ENCODE peak calls at places on chromosomes 13 and 19, in six cellular contexts. M is left lung; E is lower leg skin; B is mesendoderm; A is CD4-positive, alpha-beta memory T cell; O is body of pancreas. S is an unnamed sample.

GRCh38 chr13:110676057-110676510 is 29.8 kb downstream of the CARS2 start:
- DNase-seq in O (no peak), A (no peak), M (no peak), B (no peak), E (no peak), S (no peak)

GRCh38 chr13:62293081-62293480 is 877.4 kb upstream of the PCDH20 start:
- DNase-seq in A (no peak), B (no peak), E (peak; percentile 15), M (no peak), O (no peak), S (no peak)

GRCh38 chr19:6564393-6564792 is 26.6 kb downstream of the CD70 start:
- DNase-seq in O (no peak), A (no peak), M (no peak), B (peak; percentile 30), E (no peak), S (no peak)

GRCh38 chr19:8866344-8866743 is 34.2 kb downstream of the MBD3L1 start:
- DNase-seq in E (no peak), A (no peak), M (no peak), B (no peak), O (no peak), S (no peak)

GRCh38 chr13:93771229-93771628 is 544.6 kb downstream of the GPC6 start:
- DNase-seq in E (no peak), B (no peak), A (no peak), O (no peak), M (no peak), S (no peak)

GRCh38 chr13:21010621-21011020 is 50.8 kb downstream of the LATS2 start:
- DNase-seq in B (peak; percentile 66), E (no peak), M (no peak), A (no peak), O (no peak), S (no peak)

GRCh38 chr19:19655051-19655594 is 8.4 kb downstream of the ATP13A1 start:
- DNase-seq in O (no peak), A (no peak), E (no peak), B (no peak), M (no peak), S (no peak)

GRCh38 chr13:28680541-28680940 is 21.6 kb downstream of the POMP start:
- DNase-seq in A (no peak), B (no peak), M (no peak), E (no peak), O (no peak), S (no peak)

GRCh38 chr19:11203194-11204075 is 6.1 kb upstream of the KANK2 start:
- DNase-seq in M (peak; percentile 79), E (peak; percentile 71), A (no peak), O (peak; percentile 66), B (peak; percentile 68), S (peak; percentile 35)

GRCh38 chr13:43156916-43157315 is 133.5 kb downstream of the DNAJC15 start:
- DNase-seq in B (no peak), A (no peak), E (no peak), O (no peak), M (no peak), S (no peak)

GRCh38 chr19:45467115-45467455 is 711 bp upstream of the FOSB start:
- DNase-seq in M (no peak), B (peak; percentile 46), A (no peak), E (no peak), O (no peak), S (no peak)

GRCh38 chr19:45523642-45524256 is 16.5 kb downstream of the VASP start:
- DNase-seq in E (peak; percentile 82), O (peak; percentile 82), A (peak; percentile 83), M (peak; percentile 74), B (peak; percentile 93), S (no peak)

GRCh38 chr13:70756088-70756487 is 647.8 kb upstream of the KLHL1 start:
- DNase-seq in E (no peak), M (no peak), B (no peak), O (no peak), A (no peak), S (no peak)

GRCh38 chr13:45297456-45298205 is 43.4 kb downstream of the TPT1 start:
- DNase-seq in O (no peak), M (no peak), E (no peak), A (peak; percentile 45), B (no peak), S (no peak)

GRCh38 chr13:23050126-23050525 is 130.7 kb upstream of the SGCG start:
- DNase-seq in A (no peak), O (no peak), M (no peak), B (peak; percentile 37), E (no peak), S (no peak)

GRCh38 chr13:44899967-44900366 is 89.3 kb downstream of the NUFIP1 start:
- DNase-seq in B (no peak), E (no peak), O (no peak), M (no peak), A (no peak), S (no peak)

GRCh38 chr19:18227781-18228271 is 1.6 kb upstream of the PDE4C start:
- DNase-seq in B (no peak), M (no peak), E (no peak), A (no peak), O (no peak), S (no peak)

GRCh38 chr13:107375701-107376350 is 807.9 kb upstream of the ARGLU1 start:
- DNase-seq in O (no peak), M (no peak), B (no peak), E (no peak), A (no peak), S (no peak)

GRCh38 chr13:112905086-112905485 is 63.9 kb upstream of the MCF2L start:
- DNase-seq in M (no peak), A (no peak), B (no peak), O (no peak), E (no peak), S (no peak)

GRCh38 chr13:113566227-113566561 is 18.4 kb upstream of the TFDP1 start:
- DNase-seq in A (no peak), M (no peak), B (no peak), O (no peak), E (peak; percentile 8), S (no peak)

GRCh38 chr19:43807651-43808050 is 5.4 kb upstream of the LYPD5 start:
- DNase-seq in B (no peak), A (no peak), E (no peak), M (no peak), O (no peak), S (no peak)

GRCh38 chr19:50722248-50723013 is 733 bp upstream of the CLEC11A start:
- DNase-seq in A (no peak), M (no peak), E (no peak), O (no peak), B (no peak), S (no peak)

GRCh38 chr19:990746-991145 is 6.6 kb downstream of the WDR18 start:
- DNase-seq in B (no peak), O (no peak), A (no peak), E (no peak), M (no peak), S (no peak)

GRCh38 chr13:90696254-90696653 is 651.2 kb upstream of the MIR17HG start:
- DNase-seq in A (no peak), B (no peak), E (no peak), M (no peak), O (no peak), S (peak; percentile 61)

GRCh38 chr19:38049105-38049649 is 142.2 kb downstream of the SIPA1L3 start:
- DNase-seq in M (no peak), B (no peak), O (no peak), E (no peak), A (peak; percentile 74), S (no peak)

DNA sequence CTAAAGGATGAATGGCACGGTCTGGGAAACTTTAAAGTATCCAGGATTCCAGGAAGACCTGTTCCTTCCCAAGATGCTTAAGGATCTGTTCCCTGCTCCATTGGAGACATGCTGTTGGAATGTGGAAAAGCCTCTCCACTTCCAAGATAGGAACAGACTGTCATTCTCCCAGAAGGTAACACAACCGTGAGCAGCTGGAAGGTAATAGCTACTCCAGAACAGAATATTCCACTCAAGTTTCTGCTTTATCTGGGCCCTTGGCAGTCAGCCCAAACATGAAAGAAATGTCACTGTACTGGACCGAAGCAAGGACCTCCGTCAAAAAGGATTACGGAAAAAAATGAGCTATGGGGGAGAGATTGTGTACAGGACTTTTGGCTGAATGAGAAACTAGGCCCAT is 420.9 kb upstream of the NBEA start:
- DNase-seq in B (no peak), M (no peak), E (no peak), A (no peak), O (no peak), S (no peak)
- H3K4me3 ChIP-seq in B (no peak overlapping the region), M (no peak overlapping the region), E (no peak overlapping the region), A (no peak overlapping the region), O (no peak overlapping the region), S (no peak overlapping the region)

GRCh38 chr19:15280048-15280725 is 47.9 kb upstream of the EPHX3 start:
- DNase-seq in E (no peak), M (no peak), B (peak; percentile 85), O (no peak), A (no peak), S (no peak)

GRCh38 chr19:15282311-15282705 is 50.0 kb downstream of the BRD4 start:
- DNase-seq in E (no peak), B (no peak), O (no peak), M (no peak), A (no peak), S (no peak)

GRCh38 chr19:15279326-15279904 is 47.2 kb upstream of the EPHX3 start:
- DNase-seq in O (no peak), E (no peak), B (no peak), A (no peak), M (no peak), S (no peak)

GRCh38 chr19:15283141-15283885 is 49.0 kb downstream of the BRD4 start:
- DNase-seq in A (no peak), O (no peak), E (no peak), B (peak; percentile 39), M (no peak), S (no peak)

DNA sequence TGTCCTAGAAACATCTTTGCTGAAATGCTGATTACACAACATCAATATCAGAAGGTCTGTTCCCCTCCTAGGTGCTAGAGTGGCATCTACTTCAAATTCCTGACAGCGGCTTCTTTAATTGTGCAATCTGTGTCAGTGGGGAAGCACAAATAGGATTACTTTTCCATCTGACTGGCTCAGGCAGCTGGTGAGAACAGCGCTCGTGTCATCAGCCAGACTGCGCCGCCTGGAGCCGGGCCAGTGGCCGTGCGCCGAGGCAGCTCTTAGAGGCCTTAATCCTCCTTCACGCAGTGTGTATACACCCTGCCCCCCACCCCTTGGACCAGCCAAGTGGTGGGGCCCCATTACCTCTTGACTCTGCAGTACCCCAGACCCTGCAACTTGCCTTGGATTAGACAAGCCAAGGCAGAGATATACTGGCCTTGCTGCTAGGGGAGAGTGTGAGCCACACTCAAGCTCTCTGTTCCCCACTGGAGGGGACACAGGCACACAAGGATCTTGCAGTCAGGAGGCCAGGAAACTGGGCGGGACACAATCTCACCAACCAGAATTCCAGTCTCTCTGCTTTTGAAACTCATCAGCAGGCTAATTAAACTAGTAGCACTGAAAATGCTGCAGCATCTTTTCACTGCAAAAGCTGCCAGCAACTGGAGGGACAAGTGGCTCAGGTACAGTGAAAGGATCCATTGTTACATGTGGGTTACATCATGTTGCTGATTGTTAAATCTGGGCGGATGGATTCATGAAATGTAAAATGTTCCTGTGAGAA is 48.9 kb upstream of the EPHX3 start:
- DNase-seq in O (peak; percentile 85), E (peak; percentile 77), A (no peak), B (peak; percentile 66), M (peak; percentile 80), S (peak; percentile 83)
- H3K4me3 ChIP-seq in O (no peak overlapping the region), E (no peak overlapping the region), A (no peak overlapping the region), B (no peak overlapping the region), M (no peak overlapping the region), S (no peak overlapping the region)

GRCh38 chr19:30688696-30689095 is 316.5 kb downstream of the ZNF536 start:
- DNase-seq in M (no peak), O (no peak), A (no peak), E (no peak), B (no peak), S (no peak)
- H3K4me3 ChIP-seq in M (no peak overlapping the region), O (no peak overlapping the region), A (no peak overlapping the region), E (no peak overlapping the region), B (no peak overlapping the region), S (no peak overlapping the region)

GRCh38 chr19:49142866-49143335 is 12.3 kb downstream of the HRC start:
- DNase-seq in O (peak; percentile 93), M (peak; percentile 90), A (no peak), B (peak; percentile 97), E (peak; percentile 76), S (peak; percentile 70)
- H3K4me3 ChIP-seq in O (peak overlapping the region; percentile 32), M (peak overlapping the region; percentile 35), A (peak overlapping the region; percentile 37), B (peak overlapping the region; percentile 23), E (peak overlapping the region; percentile 24), S (peak overlapping the region; percentile 82)